ENCODE peak calls at places on chromosomes 13 and 19, in nine cellular contexts. One of them, this sample, is unnamed.

GRCh38 chr19:38563475-38563874 is 54.3 kb downstream of the MAP4K1 start:
- DNase-seq in kidney epithelial cell: no peak
- DNase-seq in cardiac fibroblast: no peak
- DNase-seq in PC-3: no peak
- DNase-seq in GM20000: no peak
- DNase-seq in activated CD4-positive, CD25-positive, alpha-beta regulatory T cell treated with anti-CD3 and anti-CD28 coated beads, Interleukin-2, amount 50 U/mL, for 16 hours: no peak
- DNase-seq in H54: no peak
- DNase-seq in C1 segment of cervical spinal cord: no peak
- DNase-seq in left ventricle myocardium superior: peak
- DNase-seq in this sample: no peak

GRCh38 chr19:15212682-15213081 is 11.9 kb upstream of the NOTCH3 start:
- DNase-seq in kidney epithelial cell: no peak
- DNase-seq in cardiac fibroblast: no peak
- DNase-seq in PC-3: no peak
- DNase-seq in GM20000: no peak
- DNase-seq in activated CD4-positive, CD25-positive, alpha-beta regulatory T cell treated with anti-CD3 and anti-CD28 coated beads, Interleukin-2, amount 50 U/mL, for 16 hours: no peak
- DNase-seq in H54: no peak
- DNase-seq in C1 segment of cervical spinal cord: no peak
- DNase-seq in left ventricle myocardium superior: no peak
- DNase-seq in this sample: no peak

GRCh38 chr13:102977471-102977870 is 88.7 kb downstream of the SLC10A2 start:
- DNase-seq in kidney epithelial cell: no peak
- DNase-seq in cardiac fibroblast: peak
- DNase-seq in PC-3: no peak
- DNase-seq in GM20000: no peak
- DNase-seq in activated CD4-positive, CD25-positive, alpha-beta regulatory T cell treated with anti-CD3 and anti-CD28 coated beads, Interleukin-2, amount 50 U/mL, for 16 hours: no peak
- DNase-seq in H54: no peak
- DNase-seq in C1 segment of cervical spinal cord: no peak
- DNase-seq in left ventricle myocardium superior: no peak
- DNase-seq in this sample: no peak

GRCh38 chr13:70723732-70724131 is 615.5 kb upstream of the KLHL1 start:
- DNase-seq in kidney epithelial cell: no peak
- DNase-seq in cardiac fibroblast: no peak
- DNase-seq in PC-3: peak
- DNase-seq in GM20000: no peak
- DNase-seq in activated CD4-positive, CD25-positive, alpha-beta regulatory T cell treated with anti-CD3 and anti-CD28 coated beads, Interleukin-2, amount 50 U/mL, for 16 hours: no peak
- DNase-seq in H54: no peak
- DNase-seq in C1 segment of cervical spinal cord: no peak
- DNase-seq in left ventricle myocardium superior: no peak
- DNase-seq in this sample: no peak

GRCh38 chr19:10510301-10510802 is 6.9 kb downstream of the S1PR5 start:
- DNase-seq in kidney epithelial cell: no peak
- DNase-seq in cardiac fibroblast: no peak
- DNase-seq in PC-3: peak
- DNase-seq in GM20000: peak
- DNase-seq in activated CD4-positive, CD25-positive, alpha-beta regulatory T cell treated with anti-CD3 and anti-CD28 coated beads, Interleukin-2, amount 50 U/mL, for 16 hours: peak
- DNase-seq in H54: no peak
- DNase-seq in C1 segment of cervical spinal cord: no peak
- DNase-seq in left ventricle myocardium superior: no peak
- DNase-seq in this sample: no peak

GRCh38 chr13:24127116-24127631 is 33.3 kb upstream of the SPATA13 start:
- DNase-seq in kidney epithelial cell: no peak
- DNase-seq in cardiac fibroblast: no peak
- DNase-seq in PC-3: peak
- DNase-seq in GM20000: peak
- DNase-seq in activated CD4-positive, CD25-positive, alpha-beta regulatory T cell treated with anti-CD3 and anti-CD28 coated beads, Interleukin-2, amount 50 U/mL, for 16 hours: no peak
- DNase-seq in H54: no peak
- DNase-seq in C1 segment of cervical spinal cord: no peak
- DNase-seq in left ventricle myocardium superior: no peak
- DNase-seq in this sample: no peak

GRCh38 chr19:9061879-9062278 is 25.0 kb upstream of the OR1M1 start:
- DNase-seq in kidney epithelial cell: no peak
- DNase-seq in cardiac fibroblast: no peak
- DNase-seq in PC-3: peak
- DNase-seq in GM20000: no peak
- DNase-seq in activated CD4-positive, CD25-positive, alpha-beta regulatory T cell treated with anti-CD3 and anti-CD28 coated beads, Interleukin-2, amount 50 U/mL, for 16 hours: no peak
- DNase-seq in H54: no peak
- DNase-seq in C1 segment of cervical spinal cord: no peak
- DNase-seq in left ventricle myocardium superior: no peak
- DNase-seq in this sample: no peak

GRCh38 chr19:19956431-19957075 is 55.8 kb downstream of the ZNF93 start:
- DNase-seq in kidney epithelial cell: no peak
- DNase-seq in cardiac fibroblast: no peak
- DNase-seq in PC-3: no peak
- DNase-seq in GM20000: no peak
- DNase-seq in activated CD4-positive, CD25-positive, alpha-beta regulatory T cell treated with anti-CD3 and anti-CD28 coated beads, Interleukin-2, amount 50 U/mL, for 16 hours: no peak
- DNase-seq in H54: no peak
- DNase-seq in C1 segment of cervical spinal cord: no peak
- DNase-seq in left ventricle myocardium superior: no peak
- DNase-seq in this sample: no peak

GRCh38 chr13:94710081-94710809 is 2.1 kb downstream of the SOX21 start:
- DNase-seq in kidney epithelial cell: no peak
- DNase-seq in cardiac fibroblast: no peak
- DNase-seq in PC-3: peak
- DNase-seq in GM20000: peak
- DNase-seq in activated CD4-positive, CD25-positive, alpha-beta regulatory T cell treated with anti-CD3 and anti-CD28 coated beads, Interleukin-2, amount 50 U/mL, for 16 hours: no peak
- DNase-seq in H54: no peak
- DNase-seq in C1 segment of cervical spinal cord: no peak
- DNase-seq in left ventricle myocardium superior: no peak
- DNase-seq in this sample: no peak

GRCh38 chr19:13024958-13025653 is 29.8 kb downstream of the NFIX start:
- DNase-seq in kidney epithelial cell: no peak
- DNase-seq in cardiac fibroblast: no peak
- DNase-seq in PC-3: peak
- DNase-seq in GM20000: no peak
- DNase-seq in activated CD4-positive, CD25-positive, alpha-beta regulatory T cell treated with anti-CD3 and anti-CD28 coated beads, Interleukin-2, amount 50 U/mL, for 16 hours: no peak
- DNase-seq in H54: no peak
- DNase-seq in C1 segment of cervical spinal cord: no peak
- DNase-seq in left ventricle myocardium superior: peak
- DNase-seq in this sample: no peak

GRCh38 chr19:28349604-28350003 is 863.3 kb downstream of the UQCRFS1 start:
- DNase-seq in kidney epithelial cell: no peak
- DNase-seq in cardiac fibroblast: no peak
- DNase-seq in PC-3: no peak
- DNase-seq in GM20000: no peak
- DNase-seq in activated CD4-positive, CD25-positive, alpha-beta regulatory T cell treated with anti-CD3 and anti-CD28 coated beads, Interleukin-2, amount 50 U/mL, for 16 hours: no peak
- DNase-seq in H54: no peak
- DNase-seq in C1 segment of cervical spinal cord: no peak
- DNase-seq in left ventricle myocardium superior: no peak
- DNase-seq in this sample: no peak

GRCh38 chr13:44759222-44759721 is 183.1 kb upstream of the TSC22D1 start:
- DNase-seq in kidney epithelial cell: no peak
- DNase-seq in cardiac fibroblast: no peak
- DNase-seq in PC-3: no peak
- DNase-seq in GM20000: no peak
- DNase-seq in activated CD4-positive, CD25-positive, alpha-beta regulatory T cell treated with anti-CD3 and anti-CD28 coated beads, Interleukin-2, amount 50 U/mL, for 16 hours: no peak
- DNase-seq in H54: no peak
- DNase-seq in C1 segment of cervical spinal cord: no peak
- DNase-seq in left ventricle myocardium superior: no peak
- DNase-seq in this sample: no peak

GRCh38 chr13:24842533-24843278 is 78.7 kb downstream of the RNF17 start:
- DNase-seq in kidney epithelial cell: peak
- DNase-seq in cardiac fibroblast: no peak
- DNase-seq in PC-3: no peak
- DNase-seq in GM20000: no peak
- DNase-seq in activated CD4-positive, CD25-positive, alpha-beta regulatory T cell treated with anti-CD3 and anti-CD28 coated beads, Interleukin-2, amount 50 U/mL, for 16 hours: no peak
- DNase-seq in H54: no peak
- DNase-seq in C1 segment of cervical spinal cord: no peak
- DNase-seq in left ventricle myocardium superior: no peak
- DNase-seq in this sample: peak

GRCh38 chr19:43467730-43468129 is 2.3 kb upstream of the LYPD3 start:
- DNase-seq in kidney epithelial cell: no peak
- DNase-seq in cardiac fibroblast: peak
- DNase-seq in PC-3: peak
- DNase-seq in GM20000: no peak
- DNase-seq in activated CD4-positive, CD25-positive, alpha-beta regulatory T cell treated with anti-CD3 and anti-CD28 coated beads, Interleukin-2, amount 50 U/mL, for 16 hours: no peak
- DNase-seq in H54: peak
- DNase-seq in C1 segment of cervical spinal cord: no peak
- DNase-seq in left ventricle myocardium superior: no peak
- DNase-seq in this sample: no peak

GRCh38 chr19:51687791-51688664 is 5.1 kb upstream of the SPACA6 start:
- DNase-seq in kidney epithelial cell: no peak
- DNase-seq in cardiac fibroblast: peak
- DNase-seq in PC-3: peak
- DNase-seq in GM20000: no peak
- DNase-seq in activated CD4-positive, CD25-positive, alpha-beta regulatory T cell treated with anti-CD3 and anti-CD28 coated beads, Interleukin-2, amount 50 U/mL, for 16 hours: no peak
- DNase-seq in H54: no peak
- DNase-seq in C1 segment of cervical spinal cord: peak
- DNase-seq in left ventricle myocardium superior: peak
- DNase-seq in this sample: no peak

GRCh38 chr19:43290568-43291359 is 21.4 kb upstream of the PSG9 start:
- DNase-seq in kidney epithelial cell: no peak
- DNase-seq in cardiac fibroblast: peak
- DNase-seq in PC-3: no peak
- DNase-seq in GM20000: no peak
- DNase-seq in activated CD4-positive, CD25-positive, alpha-beta regulatory T cell treated with anti-CD3 and anti-CD28 coated beads, Interleukin-2, amount 50 U/mL, for 16 hours: no peak
- DNase-seq in H54: no peak
- DNase-seq in C1 segment of cervical spinal cord: no peak
- DNase-seq in left ventricle myocardium superior: no peak
- DNase-seq in this sample: no peak

GRCh38 chr19:2722541-2723344 is 1.6 kb upstream of the DIRAS1 start:
- DNase-seq in kidney epithelial cell: peak
- DNase-seq in cardiac fibroblast: peak
- DNase-seq in PC-3: peak
- DNase-seq in GM20000: no peak
- DNase-seq in activated CD4-positive, CD25-positive, alpha-beta regulatory T cell treated with anti-CD3 and anti-CD28 coated beads, Interleukin-2, amount 50 U/mL, for 16 hours: no peak
- DNase-seq in H54: peak
- DNase-seq in C1 segment of cervical spinal cord: peak
- DNase-seq in left ventricle myocardium superior: peak
- DNase-seq in this sample: no peak

GRCh38 chr13:33761744-33762143 is 56.2 kb upstream of the RFC3 start:
- DNase-seq in kidney epithelial cell: no peak
- DNase-seq in cardiac fibroblast: no peak
- DNase-seq in PC-3: peak
- DNase-seq in GM20000: no peak
- DNase-seq in activated CD4-positive, CD25-positive, alpha-beta regulatory T cell treated with anti-CD3 and anti-CD28 coated beads, Interleukin-2, amount 50 U/mL, for 16 hours: no peak
- DNase-seq in H54: no peak
- DNase-seq in C1 segment of cervical spinal cord: no peak
- DNase-seq in left ventricle myocardium superior: no peak
- DNase-seq in this sample: peak

GRCh38 chr13:83332751-83333150 is 549.5 kb downstream of the SLITRK1 start:
- DNase-seq in kidney epithelial cell: no peak
- DNase-seq in cardiac fibroblast: no peak
- DNase-seq in PC-3: no peak
- DNase-seq in GM20000: no peak
- DNase-seq in activated CD4-positive, CD25-positive, alpha-beta regulatory T cell treated with anti-CD3 and anti-CD28 coated beads, Interleukin-2, amount 50 U/mL, for 16 hours: no peak
- DNase-seq in H54: no peak
- DNase-seq in C1 segment of cervical spinal cord: no peak
- DNase-seq in left ventricle myocardium superior: no peak
- DNase-seq in this sample: no peak

GRCh38 chr19:11887247-11887617 is 350 bp upstream of the ZNF69 start:
- DNase-seq in kidney epithelial cell: no peak
- DNase-seq in cardiac fibroblast: no peak
- DNase-seq in PC-3: no peak
- DNase-seq in GM20000: no peak
- DNase-seq in activated CD4-positive, CD25-positive, alpha-beta regulatory T cell treated with anti-CD3 and anti-CD28 coated beads, Interleukin-2, amount 50 U/mL, for 16 hours: no peak
- DNase-seq in H54: no peak
- DNase-seq in C1 segment of cervical spinal cord: no peak
- DNase-seq in left ventricle myocardium superior: no peak
- DNase-seq in this sample: no peak

GRCh38 chr19:10603084-10603872 is 16.2 kb upstream of the AP1M2 start:
- DNase-seq in kidney epithelial cell: no peak
- DNase-seq in cardiac fibroblast: peak
- DNase-seq in PC-3: no peak
- DNase-seq in GM20000: peak
- DNase-seq in activated CD4-positive, CD25-positive, alpha-beta regulatory T cell treated with anti-CD3 and anti-CD28 coated beads, Interleukin-2, amount 50 U/mL, for 16 hours: peak
- DNase-seq in H54: no peak
- DNase-seq in C1 segment of cervical spinal cord: no peak
- DNase-seq in left ventricle myocardium superior: peak
- DNase-seq in this sample: no peak

GRCh38 chr13:43136940-43137574 is 113.7 kb downstream of the DNAJC15 start:
- DNase-seq in kidney epithelial cell: no peak
- DNase-seq in cardiac fibroblast: no peak
- DNase-seq in PC-3: no peak
- DNase-seq in GM20000: no peak
- DNase-seq in activated CD4-positive, CD25-positive, alpha-beta regulatory T cell treated with anti-CD3 and anti-CD28 coated beads, Interleukin-2, amount 50 U/mL, for 16 hours: no peak
- DNase-seq in H54: no peak
- DNase-seq in C1 segment of cervical spinal cord: no peak
- DNase-seq in left ventricle myocardium superior: no peak
- DNase-seq in this sample: no peak

GRCh38 chr13:101623469-101624209 is 171.2 kb downstream of the ITGBL1 start:
- DNase-seq in kidney epithelial cell: no peak
- DNase-seq in cardiac fibroblast: no peak
- DNase-seq in PC-3: peak
- DNase-seq in GM20000: no peak
- DNase-seq in activated CD4-positive, CD25-positive, alpha-beta regulatory T cell treated with anti-CD3 and anti-CD28 coated beads, Interleukin-2, amount 50 U/mL, for 16 hours: no peak
- DNase-seq in H54: peak
- DNase-seq in C1 segment of cervical spinal cord: no peak
- DNase-seq in left ventricle myocardium superior: no peak
- DNase-seq in this sample: no peak

GRCh38 chr13:106246237-106246636 is 289.2 kb downstream of the EFNB2 start:
- DNase-seq in kidney epithelial cell: no peak
- DNase-seq in cardiac fibroblast: no peak
- DNase-seq in PC-3: no peak
- DNase-seq in GM20000: no peak
- DNase-seq in activated CD4-positive, CD25-positive, alpha-beta regulatory T cell treated with anti-CD3 and anti-CD28 coated beads, Interleukin-2, amount 50 U/mL, for 16 hours: no peak
- DNase-seq in H54: no peak
- DNase-seq in C1 segment of cervical spinal cord: no peak
- DNase-seq in left ventricle myocardium superior: no peak
- DNase-seq in this sample: no peak

GRCh38 chr19:41872384-41872774 is 4.7 kb upstream of the CD79A start:
- DNase-seq in kidney epithelial cell: no peak
- DNase-seq in cardiac fibroblast: no peak
- DNase-seq in PC-3: no peak
- DNase-seq in GM20000: no peak
- DNase-seq in activated CD4-positive, CD25-positive, alpha-beta regulatory T cell treated with anti-CD3 and anti-CD28 coated beads, Interleukin-2, amount 50 U/mL, for 16 hours: no peak
- DNase-seq in H54: no peak
- DNase-seq in C1 segment of cervical spinal cord: no peak
- DNase-seq in left ventricle myocardium superior: peak
- DNase-seq in this sample: no peak

GRCh38 chr13:42330991-42331390 is 59.0 kb downstream of the AKAP11 start:
- DNase-seq in kidney epithelial cell: no peak
- DNase-seq in cardiac fibroblast: no peak
- DNase-seq in PC-3: no peak
- DNase-seq in GM20000: no peak
- DNase-seq in activated CD4-positive, CD25-positive, alpha-beta regulatory T cell treated with anti-CD3 and anti-CD28 coated beads, Interleukin-2, amount 50 U/mL, for 16 hours: no peak
- DNase-seq in H54: no peak
- DNase-seq in C1 segment of cervical spinal cord: no peak
- DNase-seq in left ventricle myocardium superior: no peak
- DNase-seq in this sample: no peak

GRCh38 chr19:23762884-23763711 is 4.4 kb upstream of the ZNF681 start:
- DNase-seq in kidney epithelial cell: peak
- DNase-seq in cardiac fibroblast: peak
- DNase-seq in PC-3: peak
- DNase-seq in GM20000: peak
- DNase-seq in activated CD4-positive, CD25-positive, alpha-beta regulatory T cell treated with anti-CD3 and anti-CD28 coated beads, Interleukin-2, amount 50 U/mL, for 16 hours: peak
- DNase-seq in H54: no peak
- DNase-seq in C1 segment of cervical spinal cord: peak
- DNase-seq in left ventricle myocardium superior: peak
- DNase-seq in this sample: peak

GRCh38 chr13:31756346-31756745 is 17.0 kb downstream of the RXFP2 start:
- DNase-seq in kidney epithelial cell: peak
- DNase-seq in cardiac fibroblast: peak
- DNase-seq in PC-3: peak
- DNase-seq in GM20000: no peak
- DNase-seq in activated CD4-positive, CD25-positive, alpha-beta regulatory T cell treated with anti-CD3 and anti-CD28 coated beads, Interleukin-2, amount 50 U/mL, for 16 hours: no peak
- DNase-seq in H54: peak
- DNase-seq in C1 segment of cervical spinal cord: no peak
- DNase-seq in left ventricle myocardium superior: no peak
- DNase-seq in this sample: no peak

GRCh38 chr19:47267350-47267759 is 7.3 kb upstream of the INAFM1 start:
- DNase-seq in kidney epithelial cell: no peak
- DNase-seq in cardiac fibroblast: no peak
- DNase-seq in PC-3: no peak
- DNase-seq in GM20000: peak
- DNase-seq in activated CD4-positive, CD25-positive, alpha-beta regulatory T cell treated with anti-CD3 and anti-CD28 coated beads, Interleukin-2, amount 50 U/mL, for 16 hours: no peak
- DNase-seq in H54: no peak
- DNase-seq in C1 segment of cervical spinal cord: peak
- DNase-seq in left ventricle myocardium superior: no peak
- DNase-seq in this sample: no peak

GRCh38 chr19:44955500-44956439 is 590 bp downstream of the CLPTM1 start:
- DNase-seq in kidney epithelial cell: no peak
- DNase-seq in cardiac fibroblast: no peak
- DNase-seq in PC-3: no peak
- DNase-seq in GM20000: no peak
- DNase-seq in activated CD4-positive, CD25-positive, alpha-beta regulatory T cell treated with anti-CD3 and anti-CD28 coated beads, Interleukin-2, amount 50 U/mL, for 16 hours: no peak
- DNase-seq in H54: no peak
- DNase-seq in C1 segment of cervical spinal cord: no peak
- DNase-seq in left ventricle myocardium superior: no peak
- DNase-seq in this sample: no peak

GRCh38 chr13:51734786-51735185 is 69.2 kb downstream of the DHRS12 start:
- DNase-seq in kidney epithelial cell: no peak
- DNase-seq in cardiac fibroblast: peak
- DNase-seq in PC-3: no peak
- DNase-seq in GM20000: no peak
- DNase-seq in activated CD4-positive, CD25-positive, alpha-beta regulatory T cell treated with anti-CD3 and anti-CD28 coated beads, Interleukin-2, amount 50 U/mL, for 16 hours: no peak
- DNase-seq in H54: no peak
- DNase-seq in C1 segment of cervical spinal cord: no peak
- DNase-seq in left ventricle myocardium superior: no peak
- DNase-seq in this sample: no peak

This sample was measured in epithelial cell of proximal tubule.